ENCODE peak calls at places on chromosomes 13 and 19, in four cellular contexts. One of them, this sample, is unnamed.

GRCh38 chr19:18292810-18293641 is 11.6 kb upstream of the JUND start:
- ATAC-seq in Panc1: peak; percentile 65
- ATAC-seq in K562: peak; percentile 73
- ATAC-seq in HCT116: peak; percentile 70
- ATAC-seq in this sample: peak; percentile 61

GRCh38 chr19:7783991-7784421 is 21.0 kb downstream of the CLEC4M start:
- ATAC-seq in K562: peak; percentile 59
- ATAC-seq in HCT116: peak; percentile 70
- ATAC-seq in Panc1: peak; percentile 45
- ATAC-seq in this sample: no peak

GRCh38 chr19:5345895-5346386 is 5.3 kb upstream of the PTPRS start:
- ATAC-seq in HCT116: peak; percentile 71
- ATAC-seq in K562: no peak
- ATAC-seq in Panc1: peak; percentile 51
- ATAC-seq in this sample: no peak

GRCh38 chr13:94704347-94705080 is 7.8 kb downstream of the SOX21 start:
- ATAC-seq in K562: no peak
- ATAC-seq in HCT116: no peak
- ATAC-seq in Panc1: no peak
- ATAC-seq in this sample: no peak

GRCh38 chr13:44694842-44695241 is 118.7 kb upstream of the TSC22D1 start:
- ATAC-seq in HCT116: no peak
- ATAC-seq in Panc1: no peak
- ATAC-seq in K562: no peak
- ATAC-seq in this sample: no peak

GRCh38 chr13:41561179-41561578 is 103.8 kb downstream of the RGCC start:
- ATAC-seq in Panc1: no peak
- ATAC-seq in K562: no peak
- ATAC-seq in HCT116: no peak
- ATAC-seq in this sample: no peak

GRCh38 chr13:98377635-98378378 is 199.1 kb downstream of the STK24 start:
- ATAC-seq in HCT116: no peak
- ATAC-seq in K562: no peak
- ATAC-seq in Panc1: no peak
- ATAC-seq in this sample: no peak

GRCh38 chr19:13782537-13782936 is 8.3 kb downstream of the C19orf53 start:
- ATAC-seq in Panc1: no peak
- ATAC-seq in K562: no peak
- ATAC-seq in HCT116: no peak
- ATAC-seq in this sample: no peak

GRCh38 chr13:101751488-101751887 is 299.0 kb downstream of the ITGBL1 start:
- ATAC-seq in HCT116: no peak
- ATAC-seq in K562: no peak
- ATAC-seq in Panc1: peak; percentile 65
- ATAC-seq in this sample: no peak

GRCh38 chr13:50222569-50223332 is 207.5 kb downstream of the KCNRG start:
- ATAC-seq in K562: peak; percentile 34
- ATAC-seq in HCT116: no peak
- ATAC-seq in Panc1: peak; percentile 88
- ATAC-seq in this sample: peak; percentile 87

GRCh38 chr19:35223856-35224505 is 4.6 kb downstream of the FAM187B start:
- ATAC-seq in Panc1: peak; percentile 18
- ATAC-seq in HCT116: no peak
- ATAC-seq in K562: no peak
- ATAC-seq in this sample: no peak

GRCh38 chr13:100490692-100491091 is 97.9 kb downstream of the GGACT start:
- ATAC-seq in Panc1: no peak
- ATAC-seq in HCT116: peak; percentile 89
- ATAC-seq in K562: no peak
- ATAC-seq in this sample: no peak

GRCh38 chr19:40630571-40631160 is 29.5 kb downstream of the LTBP4 start:
- ATAC-seq in Panc1: no peak
- ATAC-seq in HCT116: no peak
- ATAC-seq in K562: no peak
- ATAC-seq in this sample: no peak

GRCh38 chr13:38141792-38142191 is 207.9 kb upstream of the UFM1 start:
- ATAC-seq in Panc1: no peak
- ATAC-seq in HCT116: no peak
- ATAC-seq in K562: no peak
- ATAC-seq in this sample: no peak

GRCh38 chr19:43780706-43781525 is at the start of gene KCNN4:
- ATAC-seq in Panc1: peak; percentile 59
- ATAC-seq in HCT116: peak; percentile 59
- ATAC-seq in K562: peak; percentile 1
- ATAC-seq in this sample: no peak

GRCh38 chr13:44452418-44452817 is 78.8 kb downstream of the SERP2 start:
- ATAC-seq in HCT116: no peak
- ATAC-seq in K562: no peak
- ATAC-seq in Panc1: no peak
- ATAC-seq in this sample: no peak

GRCh38 chr13:95256086-95256485 is 45.2 kb downstream of the ABCC4 start:
- ATAC-seq in K562: no peak
- ATAC-seq in Panc1: peak; percentile 92
- ATAC-seq in HCT116: peak; percentile 90
- ATAC-seq in this sample: no peak

GRCh38 chr13:106917024-106917491 is 349.1 kb upstream of the ARGLU1 start:
- ATAC-seq in Panc1: no peak
- ATAC-seq in HCT116: no peak
- ATAC-seq in K562: no peak
- ATAC-seq in this sample: no peak

GRCh38 chr13:95484052-95484451 is 68.5 kb upstream of the CLDN10 start:
- ATAC-seq in Panc1: no peak
- ATAC-seq in K562: no peak
- ATAC-seq in HCT116: no peak
- ATAC-seq in this sample: no peak

GRCh38 chr19:5170329-5170745 is 170.3 kb downstream of the PTPRS start:
- ATAC-seq in K562: peak; percentile 79
- ATAC-seq in Panc1: peak; percentile 56
- ATAC-seq in HCT116: peak; percentile 31
- ATAC-seq in this sample: no peak

GRCh38 chr19:5628919-5629481 is 6.1 kb downstream of the SAFB start:
- ATAC-seq in K562: no peak
- ATAC-seq in Panc1: no peak
- ATAC-seq in HCT116: no peak
- ATAC-seq in this sample: no peak

GRCh38 chr19:55265173-55265572 is 6.4 kb upstream of the PPP6R1 start:
- ATAC-seq in Panc1: no peak
- ATAC-seq in K562: no peak
- ATAC-seq in HCT116: no peak
- ATAC-seq in this sample: no peak

GRCh38 chr19:7986321-7987083 is 18.9 kb downstream of the ELAVL1 start:
- ATAC-seq in HCT116: no peak
- ATAC-seq in K562: no peak
- ATAC-seq in Panc1: peak; percentile 83
- ATAC-seq in this sample: no peak

GRCh38 chr13:50244913-50245574 is 229.8 kb downstream of the KCNRG start:
- ATAC-seq in HCT116: peak; percentile 98
- ATAC-seq in K562: peak; percentile 92
- ATAC-seq in Panc1: peak; percentile 97
- ATAC-seq in this sample: no peak

GRCh38 chr19:10006335-10006708 is 4.0 kb downstream of the COL5A3 start:
- ATAC-seq in HCT116: no peak
- ATAC-seq in K562: no peak
- ATAC-seq in Panc1: no peak
- ATAC-seq in this sample: no peak

GRCh38 chr19:645912-646797 is 6.5 kb downstream of the FGF22 start:
- ATAC-seq in HCT116: peak; percentile 15
- ATAC-seq in K562: peak; percentile 27
- ATAC-seq in Panc1: peak; percentile 5
- ATAC-seq in this sample: no peak

GRCh38 chr13:71831716-71832115 is 35.3 kb downstream of the DACH1 start:
- ATAC-seq in HCT116: no peak
- ATAC-seq in K562: no peak
- ATAC-seq in Panc1: no peak
- ATAC-seq in this sample: no peak

GRCh38 chr13:99015606-99016520 is 38.0 kb upstream of the DOCK9 start:
- ATAC-seq in K562: no peak
- ATAC-seq in HCT116: no peak
- ATAC-seq in Panc1: no peak
- ATAC-seq in this sample: no peak

GRCh38 chr19:1621574-1621973 is 16.3 kb upstream of the UQCR11 start:
- ATAC-seq in Panc1: no peak
- ATAC-seq in K562: no peak
- ATAC-seq in HCT116: no peak
- ATAC-seq in this sample: no peak

GRCh38 chr13:31807090-31807541 is 67.8 kb downstream of the RXFP2 start:
- ATAC-seq in Panc1: no peak
- ATAC-seq in HCT116: no peak
- ATAC-seq in K562: no peak
- ATAC-seq in this sample: no peak

GRCh38 chr19:50669319-50670101 is 20.3 kb downstream of the C19orf81 start:
- ATAC-seq in HCT116: peak; percentile 81
- ATAC-seq in K562: peak; percentile 83
- ATAC-seq in Panc1: peak; percentile 35
- ATAC-seq in this sample: no peak

GRCh38 chr13:39306639-39307589 is 268.7 kb downstream of the NHLRC3 start:
- ATAC-seq in Panc1: no peak
- ATAC-seq in HCT116: no peak
- ATAC-seq in K562: no peak
- ATAC-seq in this sample: no peak

GRCh38 chr19:609001-609340 is 19.3 kb downstream of the HCN2 start:
- ATAC-seq in K562: no peak
- ATAC-seq in Panc1: peak; percentile 71
- ATAC-seq in HCT116: peak; percentile 53
- ATAC-seq in this sample: no peak

GRCh38 chr13:46633416-46633815 is 80.4 kb downstream of the LRCH1 start:
- ATAC-seq in Panc1: no peak
- ATAC-seq in K562: no peak
- ATAC-seq in HCT116: peak; percentile 17
- ATAC-seq in this sample: peak; percentile 43

GRCh38 chr13:100879255-100879654 is 204.7 kb upstream of the TMTC4 start:
- ATAC-seq in Panc1: no peak
- ATAC-seq in K562: no peak
- ATAC-seq in HCT116: no peak
- ATAC-seq in this sample: no peak

GRCh38 chr19:23991170-23991569 is 76.5 kb downstream of the ZNF726 start:
- ATAC-seq in HCT116: no peak
- ATAC-seq in K562: no peak
- ATAC-seq in Panc1: no peak
- ATAC-seq in this sample: no peak

GRCh38 chr13:78595458-78595818 is 7.9 kb downstream of the POU4F1 start:
- ATAC-seq in Panc1: no peak
- ATAC-seq in HCT116: no peak
- ATAC-seq in K562: no peak
- ATAC-seq in this sample: no peak
- H3K4me3 ChIP-seq in Panc1: no peak overlapping the region
- H3K4me3 ChIP-seq in HCT116: no peak overlapping the region
- H3K4me3 ChIP-seq in K562: no peak overlapping the region
- H3K4me3 ChIP-seq in this sample: no peak overlapping the region

DNA sequence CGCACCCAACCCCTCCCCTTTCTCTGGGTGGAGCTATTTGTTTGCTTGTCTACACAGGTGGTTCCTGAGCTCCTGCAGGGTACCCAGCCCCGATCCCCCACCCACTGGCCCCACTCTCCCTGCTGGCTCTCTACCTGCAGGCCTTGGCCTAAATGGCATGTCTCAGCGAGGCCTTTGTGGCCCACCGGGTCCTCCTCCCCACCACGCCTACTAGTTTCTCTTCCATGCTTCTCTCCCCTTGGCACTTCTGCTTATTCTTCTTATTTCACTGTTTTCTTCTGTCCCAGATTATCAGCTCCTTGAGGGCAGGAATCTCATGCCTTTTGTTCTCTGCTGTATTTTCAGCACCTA is 57.4 kb upstream of the ZNF536 start:
- ATAC-seq in HCT116: no peak
- ATAC-seq in K562: no peak
- ATAC-seq in Panc1: no peak
- ATAC-seq in this sample: no peak
- TF ChIP-seq POLR2AphosphoS5 in HCT116: no peak
- TF ChIP-seq POLR2AphosphoS5 in K562: no peak
- TF ChIP-seq POLR2AphosphoS5 in Panc1: no peak
- TF ChIP-seq POLR2AphosphoS5 in this sample: no peak

GRCh38 chr13:20702530-20702929 is 969 bp upstream of the IL17D start:
- ATAC-seq in Panc1: no peak
- ATAC-seq in K562: no peak
- ATAC-seq in HCT116: no peak
- ATAC-seq in this sample: no peak

GRCh38 chr13:20704459-20705069 is 1.1 kb downstream of the IL17D start:
- ATAC-seq in Panc1: peak; percentile 25
- ATAC-seq in HCT116: peak; percentile 16
- ATAC-seq in K562: peak; percentile 24
- ATAC-seq in this sample: no peak

GRCh38 chr13:20702945-20703784 is at the start of gene IL17D:
- ATAC-seq in HCT116: no peak
- ATAC-seq in K562: peak; percentile 26
- ATAC-seq in Panc1: peak; percentile 65
- ATAC-seq in this sample: peak; percentile 35

GRCh38 chr13:20706661-20707060 is 3.2 kb downstream of the IL17D start:
- ATAC-seq in K562: no peak
- ATAC-seq in HCT116: no peak
- ATAC-seq in Panc1: no peak
- ATAC-seq in this sample: no peak

DNA sequence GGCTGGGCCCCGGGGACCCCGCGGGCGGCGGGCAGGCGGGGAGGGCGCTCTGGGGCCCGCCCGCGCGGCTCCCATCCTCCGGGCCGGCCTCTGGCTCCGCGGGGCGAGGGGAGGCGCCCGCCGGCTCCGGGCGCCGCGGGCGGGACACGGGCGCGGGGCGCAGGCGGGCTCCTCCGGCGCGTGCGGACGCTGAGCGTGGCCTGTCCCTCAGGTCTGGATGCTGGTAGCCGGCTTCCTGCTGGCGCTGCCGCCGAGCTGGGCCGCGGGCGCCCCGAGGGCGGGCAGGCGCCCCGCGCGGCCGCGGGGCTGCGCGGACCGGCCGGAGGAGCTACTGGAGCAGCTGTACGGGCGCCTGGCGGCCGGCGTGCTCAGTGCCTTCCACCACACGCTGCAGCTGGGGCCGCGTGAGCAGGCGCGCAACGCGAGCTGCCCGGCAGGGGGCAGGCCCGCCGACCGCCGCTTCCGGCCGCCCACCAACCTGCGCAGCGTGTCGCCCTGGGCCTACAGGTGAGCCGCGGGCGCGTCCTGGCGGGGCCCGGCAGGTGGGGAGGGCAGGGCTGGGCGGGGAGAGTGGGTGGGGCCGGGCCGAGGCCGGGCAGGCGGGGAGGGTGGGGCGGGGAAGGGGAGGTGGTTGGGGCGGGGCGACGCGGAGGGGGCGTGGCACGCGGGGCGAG is 423 bp downstream of the IL17D start:
- ATAC-seq in HCT116: peak; percentile 94
- ATAC-seq in Panc1: peak; percentile 94
- ATAC-seq in K562: peak; percentile 95
- ATAC-seq in this sample: peak; percentile 90
- H3K4me3 ChIP-seq in HCT116: peak overlapping the region; percentile 20
- H3K4me3 ChIP-seq in Panc1: peak overlapping the region; percentile 54
- H3K4me3 ChIP-seq in K562: peak overlapping the region; percentile 40
- H3K4me3 ChIP-seq in this sample: peak overlapping the region; percentile 75

DNA sequence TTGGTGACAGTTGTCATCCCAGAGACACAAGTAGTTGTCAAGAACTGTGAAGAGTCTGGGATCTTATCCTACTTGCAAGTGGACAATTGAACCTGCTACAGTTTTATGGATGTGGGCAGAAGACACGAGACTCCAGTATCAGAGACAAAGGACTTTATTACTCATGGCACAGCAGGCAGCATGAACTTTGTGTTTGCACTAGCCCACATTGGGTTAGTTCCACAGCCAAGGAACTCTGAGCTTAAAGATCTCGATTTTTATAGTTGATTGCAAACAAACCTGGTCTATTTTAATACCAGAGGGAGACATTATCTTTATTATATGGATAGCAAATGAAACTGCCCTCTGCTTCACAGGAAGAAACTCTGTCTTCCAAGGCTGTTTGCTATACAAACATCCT is 16.0 kb upstream of the TPM4 start:
- ATAC-seq in Panc1: no peak
- ATAC-seq in K562: no peak
- ATAC-seq in HCT116: no peak
- ATAC-seq in this sample: no peak
- TF ChIP-seq POLR2AphosphoS5 in Panc1: no peak
- TF ChIP-seq POLR2AphosphoS5 in K562: no peak
- TF ChIP-seq POLR2AphosphoS5 in HCT116: no peak
- TF ChIP-seq POLR2AphosphoS5 in this sample: no peak